ENCODE peak calls at places on chromosomes 11 and 22, in four cellular contexts. Y is pancreas; O is CD8-positive, alpha-beta T cell; E is neuronal stem cell. W is an unnamed sample. For H3K27me3 and H3K4me1, the result is how much of the 10 kb centered on the place peaks cover.

GRCh38 chr11:6629892-6630631 is 10.8 kb upstream of the TPP1 start:
- DNase-seq in Y (no peak), O (no peak), E (peak), W (no peak)

GRCh38 chr22:41687901-41688364 is 734 bp downstream of the SNU13 start:
- DNase-seq in Y (peak), O (no peak), E (no peak), W (no peak)

GRCh38 chr22:38953577-38954413 is 3.6 kb upstream of the APOBEC3A start:
- DNase-seq in Y (no peak), O (no peak), E (no peak), W (no peak)

GRCh38 chr11:34208266-34209135 is 103.1 kb downstream of the NAT10 start:
- DNase-seq in Y (no peak), O (no peak), E (no peak), W (no peak)

GRCh38 chr11:35013514-35014191 is 97.2 kb downstream of the PDHX start:
- DNase-seq in Y (no peak), O (no peak), E (no peak), W (no peak)

GRCh38 chr11:123264431-123264780 is 69.4 kb upstream of the CLMP start:
- DNase-seq in Y (no peak), O (no peak), E (no peak), W (no peak)

GRCh38 chr11:91591021-91591420 is 633.6 kb upstream of the FAT3 start:
- DNase-seq in Y (no peak), O (no peak), E (no peak), W (no peak)

GRCh38 chr11:134760307-134760706 is 348.3 kb upstream of the B3GAT1 start:
- DNase-seq in Y (no peak), O (no peak), E (no peak), W (no peak)

GRCh38 chr11:17683378-17684161 is 35.8 kb upstream of the MYOD1 start:
- DNase-seq in Y (no peak), O (no peak), E (no peak), W (no peak)

GRCh38 chr11:61536676-61537270 is 28.2 kb downstream of the LRRC10B start:
- DNase-seq in Y (no peak), O (no peak), E (no peak), W (no peak)

GRCh38 chr11:28512143-28512756 is 404.1 kb downstream of the METTL15 start:
- DNase-seq in Y (no peak), O (no peak), E (no peak), W (no peak)

GRCh38 chr11:10752061-10752460 is 1.0 kb downstream of the CTR9 start:
- DNase-seq in Y (no peak), O (no peak), E (no peak), W (no peak)

GRCh38 chr22:47143249-47143938 is 380.9 kb downstream of the TBC1D22A start:
- DNase-seq in Y (no peak), O (no peak), E (no peak), W (no peak)

GRCh38 chr11:35043933-35044332 is 95.0 kb upstream of the CD44 start:
- DNase-seq in Y (no peak), O (no peak), E (no peak), W (no peak)

GRCh38 chr11:65422633-65423515 is at the start of gene NEAT1:
- DNase-seq in Y (peak), O (peak), E (peak), W (peak)

GRCh38 chr22:29503811-29504372 is 23.9 kb downstream of the NEFH start:
- DNase-seq in Y (no peak), O (no peak), E (no peak), W (no peak)

GRCh38 chr22:32603651-32604540 is 129.3 kb downstream of the FBXO7 start:
- DNase-seq in Y (no peak), O (no peak), E (no peak), W (no peak)

GRCh38 chr11:26187639-26188038 is 144.3 kb upstream of the ANO3 start:
- DNase-seq in Y (no peak), O (no peak), E (no peak), W (no peak)

GRCh38 chr11:118621898-118622375 is 14.5 kb downstream of the PHLDB1 start:
- DNase-seq in Y (peak), O (no peak), E (no peak), W (no peak)

GRCh38 chr11:27209562-27210005 is 153.4 kb downstream of the CCDC34 start:
- DNase-seq in Y (no peak), O (no peak), E (no peak), W (no peak)

GRCh38 chr11:91625495-91625894 is 599.1 kb upstream of the FAT3 start:
- DNase-seq in Y (no peak), O (no peak), E (no peak), W (no peak)

GRCh38 chr11:70435765-70436500 is 37.6 kb downstream of the CTTN start:
- DNase-seq in Y (no peak), O (no peak), E (no peak), W (no peak)
- H3K4me3 ChIP-seq in Y (no peak), O (no peak), E (peak), W (no peak)

GRCh38 chr22:49332691-49333090 is 495.0 kb downstream of the BRD1 start:
- DNase-seq in Y (no peak), O (no peak), E (no peak), W (no peak)
- H3K27me3 ChIP-seq in Y (under half), O (under half), E (under half), W (under half)

DNA sequence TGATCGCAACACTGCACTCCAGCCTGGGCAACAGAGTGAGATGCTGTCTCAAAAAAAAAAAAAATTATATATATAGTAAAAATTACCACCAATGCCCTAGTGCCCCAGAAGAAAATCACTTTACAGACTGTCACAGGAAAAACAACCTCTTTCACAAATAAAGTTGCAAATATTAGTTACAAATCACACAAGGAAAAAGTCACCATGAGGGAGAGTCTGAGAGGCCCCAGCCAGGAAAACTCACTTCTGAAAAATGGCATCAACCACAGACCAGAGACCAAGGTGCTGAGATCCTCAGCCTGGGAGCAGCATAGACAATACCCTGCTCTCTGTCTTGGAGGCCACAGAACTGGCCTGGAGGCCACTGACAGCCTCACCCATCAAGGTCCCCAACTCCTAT is 20.4 kb downstream of the GGT5 start:
- DNase-seq in Y (no peak), O (no peak), E (no peak), W (no peak)
- H3K4me1 ChIP-seq in Y (under half), O (under half), E (under half), W (under half)

GRCh38 chr22:50281384-50281760 is 11.2 kb upstream of the MAPK11 start:
- DNase-seq in Y (no peak), O (no peak), E (no peak), W (no peak)

GRCh38 chr22:50280708-50281383 is 10.7 kb upstream of the MAPK11 start:
- DNase-seq in Y (no peak), O (no peak), E (no peak), W (no peak)

GRCh38 chr22:50280022-50280707 is 10.0 kb upstream of the MAPK11 start:
- DNase-seq in Y (no peak), O (no peak), E (no peak), W (no peak)

GRCh38 chr22:50282361-50283144 is 12.4 kb upstream of the MAPK11 start:
- DNase-seq in Y (peak), O (no peak), E (no peak), W (no peak)

DNA sequence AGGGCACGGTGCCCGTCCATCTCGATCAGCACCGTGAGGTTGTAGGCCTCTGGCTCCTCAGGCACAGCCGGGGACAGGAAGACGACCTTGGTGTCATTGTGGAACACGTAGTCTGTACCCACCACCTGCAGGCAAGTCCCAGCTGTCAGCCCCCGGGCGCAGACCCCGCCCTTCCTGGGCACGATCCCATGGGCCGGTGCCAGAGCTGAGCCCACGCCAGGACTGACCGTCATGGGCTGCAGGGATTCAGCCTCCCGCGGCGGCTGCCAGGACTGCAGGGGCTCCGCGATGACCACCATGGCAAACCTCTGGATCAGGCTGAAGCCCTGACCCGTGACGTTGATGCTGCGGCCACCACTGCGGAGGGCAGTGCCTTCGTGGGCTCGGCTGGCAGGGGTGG is 11.8 kb upstream of the MAPK11 start:
- DNase-seq in Y (peak), O (no peak), E (no peak), W (no peak)
- H3K4me3 ChIP-seq in Y (no peak), O (no peak), E (no peak), W (no peak)

GRCh38 chr22:24097961-24098391 is 83.3 kb upstream of the SUSD2 start:
- DNase-seq in Y (no peak), O (no peak), E (no peak), W (no peak)
- H3K27me3 ChIP-seq in Y (under half), O (under half), E (under half), W (under half)

DNA sequence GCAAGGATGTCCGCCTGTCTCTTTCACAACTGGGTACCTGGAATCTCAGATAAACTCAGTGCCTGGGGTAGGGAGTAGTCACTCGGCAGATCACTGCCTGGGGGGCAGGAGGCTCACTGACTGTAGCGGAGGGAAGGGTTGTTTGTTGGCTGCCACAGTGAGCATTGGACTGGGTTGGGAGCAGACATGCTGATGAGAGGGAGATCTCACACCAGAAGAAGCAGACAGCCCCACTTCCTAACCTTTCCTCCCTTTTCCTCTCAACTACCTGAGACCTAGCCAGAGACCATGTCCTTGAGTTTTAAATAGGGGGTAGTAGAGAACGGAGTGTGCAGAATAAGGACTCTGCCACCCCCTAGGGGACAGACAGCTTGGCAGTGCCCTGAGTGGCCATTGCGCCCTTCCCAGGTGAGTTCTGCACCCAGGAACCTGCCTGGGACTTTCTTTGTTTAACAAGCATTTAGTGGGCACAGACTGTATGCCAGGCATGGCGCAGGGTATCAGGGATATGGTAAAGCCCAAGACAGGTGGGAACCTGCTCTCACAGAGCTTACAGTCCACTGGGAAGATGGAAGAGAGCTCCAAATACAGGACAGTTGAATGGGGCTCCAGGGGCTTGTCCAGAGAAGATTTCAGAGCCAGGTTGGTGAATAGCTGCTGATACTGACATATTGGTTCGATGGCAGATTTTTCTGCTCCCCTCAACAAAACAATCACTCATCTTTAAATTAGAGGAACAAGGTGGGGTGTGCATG is 115.7 kb upstream of the NNMT start:
- DNase-seq in Y (peak), O (no peak), E (no peak), W (no peak)
- H3K4me1 ChIP-seq in Y (half or more), O (half or more), E (under half), W (under half)

DNA sequence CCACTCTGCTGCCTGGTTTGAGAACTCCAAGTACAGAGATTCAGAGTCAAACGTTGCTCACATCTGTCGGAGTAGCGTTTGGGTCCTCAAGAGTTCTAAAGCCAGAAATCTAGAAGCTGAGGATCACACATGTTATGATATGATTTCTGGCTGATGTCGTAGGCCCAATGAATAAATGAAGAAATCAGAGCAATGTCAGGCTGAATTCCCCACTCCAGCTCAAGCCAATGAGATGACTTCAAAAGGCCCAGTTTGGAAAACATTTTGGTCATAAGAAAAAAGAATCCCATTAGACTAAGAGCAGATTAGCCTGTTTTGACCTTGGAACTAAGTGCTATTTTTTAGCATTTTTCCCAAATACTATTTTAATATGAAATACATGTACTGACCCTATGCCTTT is 106.7 kb downstream of the ETS1 start:
- DNase-seq in Y (no peak), O (no peak), E (no peak), W (no peak)
- H3K4me3 ChIP-seq in Y (no peak), O (peak), E (no peak), W (peak)

DNA sequence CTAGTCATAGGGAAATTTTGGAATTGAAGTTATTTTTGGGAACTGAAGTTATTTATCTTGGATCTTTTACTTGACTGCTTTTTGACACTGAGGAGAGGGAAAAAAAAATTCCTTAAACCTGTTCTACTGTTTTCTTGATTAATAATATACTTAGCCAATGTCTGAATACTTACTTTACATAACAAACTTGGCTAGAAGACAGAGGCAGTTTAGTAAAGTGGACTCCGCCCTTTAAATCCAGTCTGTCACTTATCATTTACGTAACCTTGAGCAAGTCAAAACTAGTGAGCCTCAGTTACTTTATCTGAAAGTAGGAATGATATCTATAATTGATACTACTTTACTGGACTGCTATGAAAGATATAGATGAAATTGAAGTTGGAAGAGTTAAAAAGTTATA is 19.5 kb downstream of the CTSC start:
- DNase-seq in Y (no peak), O (no peak), E (no peak), W (no peak)
- H3K27me3 ChIP-seq in Y (under half), O (under half), E (under half), W (under half)

GRCh38 chr22:24002849-24003248 is 2.4 kb downstream of the GSTT4 start:
- DNase-seq in Y (no peak), O (no peak), E (no peak), W (no peak)
- H3K4me1 ChIP-seq in Y (under half), O (under half), E (under half), W (under half)

GRCh38 chr22:49953027-49953679 is 7.4 kb upstream of the PIM3 start:
- DNase-seq in Y (peak), O (no peak), E (no peak), W (no peak)
- H3K4me3 ChIP-seq in Y (no peak), O (no peak), E (no peak), W (no peak)

W was measured in naive thymus-derived CD4-positive, alpha-beta T cell.